ENCODE peak calls at places on chromosomes 7 and 10, in four cellular contexts. J is amygdala, W is lower leg skin, L is fibroblast of villous mesenchyme. K is an unnamed sample.

GRCh38 chr7:36405409-36405803 is 15.7 kb downstream of the ANLN start:
- DNase-seq in J (no peak), W (no peak), L (no peak), K (no peak)

GRCh38 chr10:96292971-96293909 is 11.0 kb upstream of the DNTT start:
- DNase-seq in J (no peak), L (peak), W (no peak), K (no peak)

GRCh38 chr7:147570390-147570789 is 1020.2 kb upstream of the C7orf33 start:
- DNase-seq in L (no peak), W (no peak), J (no peak), K (no peak)

GRCh38 chr10:103879831-103880230 is 24.5 kb upstream of the SH3PXD2A start:
- DNase-seq in L (no peak), J (no peak), W (no peak), K (no peak)

GRCh38 chr10:1033601-1034000 is 7.9 kb upstream of the IDI2 start:
- DNase-seq in L (no peak), J (no peak), W (no peak), K (no peak)

GRCh38 chr10:110840225-110840922 is 31.4 kb upstream of the PDCD4 start:
- DNase-seq in L (no peak), W (no peak), J (no peak), K (peak)

GRCh38 chr7:13724631-13725566 is 264.6 kb downstream of the ETV1 start:
- DNase-seq in J (no peak), L (peak), W (no peak), K (no peak)

GRCh38 chr10:8050561-8051108 is 3.9 kb upstream of the GATA3 start:
- DNase-seq in J (no peak), L (peak), W (no peak), K (no peak)

GRCh38 chr7:131040467-131040932 is 287.2 kb upstream of the MKLN1 start:
- DNase-seq in L (peak), J (no peak), W (peak), K (peak)

GRCh38 chr7:158018971-158019645 is 568.5 kb downstream of the PTPRN2 start:
- DNase-seq in J (no peak), L (no peak), W (no peak), K (no peak)

GRCh38 chr10:131997366-131998049 is 15.8 kb upstream of the BNIP3 start:
- DNase-seq in J (no peak), L (peak), W (peak), K (peak)

GRCh38 chr10:74460812-74461211 is 309.8 kb downstream of the ADK start:
- DNase-seq in J (no peak), L (peak), W (no peak), K (no peak)

GRCh38 chr10:7494034-7494433 is 83.2 kb upstream of the SFMBT2 start:
- DNase-seq in W (no peak), J (no peak), L (no peak), K (no peak)

GRCh38 chr7:47570649-47571050 is 11.3 kb downstream of the TNS3 start:
- DNase-seq in L (peak), W (no peak), J (no peak), K (no peak)

GRCh38 chr10:60611291-60611747 is 167.0 kb upstream of the CDK1 start:
- DNase-seq in L (peak), J (no peak), W (no peak), K (no peak)

GRCh38 chr10:86829472-86829871 is 73.1 kb downstream of the BMPR1A start:
- DNase-seq in W (no peak), L (no peak), J (no peak), K (no peak)

K was measured in tibial nerve.